ENCODE peak calls at places on chromosomes 12 and 14, in seven cellular contexts. One of them, this sample, is unnamed.
A peak's percentile ranks its signal among the peaks of the same experiment; 100 is the strongest.

GRCh38 chr14:77989441-77989891 is 180.7 kb upstream of the NRXN3 start:
- DNase-seq in Karpas-422: no peak
- DNase-seq in neuronal stem cell: no peak
- DNase-seq in thoracic aorta: no peak
- DNase-seq in stomach: no peak
- DNase-seq in lower lobe of right lung: no peak
- DNase-seq in effector memory CD4-positive, alpha-beta T cell: no peak
- DNase-seq in this sample: no peak

GRCh38 chr12:42027537-42027936 is 117.1 kb downstream of the GXYLT1 start:
- DNase-seq in Karpas-422: no peak
- DNase-seq in neuronal stem cell: no peak
- DNase-seq in thoracic aorta: no peak
- DNase-seq in stomach: no peak
- DNase-seq in lower lobe of right lung: no peak
- DNase-seq in effector memory CD4-positive, alpha-beta T cell: no peak
- DNase-seq in this sample: no peak

GRCh38 chr12:111777345-111778045 is 10.8 kb downstream of the ALDH2 start:
- DNase-seq in Karpas-422: no peak
- DNase-seq in neuronal stem cell: no peak
- DNase-seq in thoracic aorta: no peak
- DNase-seq in stomach: peak; percentile 87
- DNase-seq in lower lobe of right lung: peak; percentile 69
- DNase-seq in effector memory CD4-positive, alpha-beta T cell: no peak
- DNase-seq in this sample: peak; percentile 83

GRCh38 chr12:12408265-12408690 is 51.4 kb downstream of the BORCS5 start:
- DNase-seq in Karpas-422: no peak
- DNase-seq in neuronal stem cell: no peak
- DNase-seq in thoracic aorta: no peak
- DNase-seq in stomach: no peak
- DNase-seq in lower lobe of right lung: no peak
- DNase-seq in effector memory CD4-positive, alpha-beta T cell: no peak
- DNase-seq in this sample: no peak

GRCh38 chr12:67025543-67026114 is 243.5 kb upstream of the CAND1 start:
- DNase-seq in Karpas-422: peak; percentile 82
- DNase-seq in neuronal stem cell: peak; percentile 54
- DNase-seq in thoracic aorta: no peak
- DNase-seq in stomach: peak; percentile 35
- DNase-seq in lower lobe of right lung: no peak
- DNase-seq in effector memory CD4-positive, alpha-beta T cell: no peak
- DNase-seq in this sample: no peak

GRCh38 chr14:44287858-44288257 is 219.2 kb downstream of the FSCB start:
- DNase-seq in Karpas-422: no peak
- DNase-seq in neuronal stem cell: no peak
- DNase-seq in thoracic aorta: no peak
- DNase-seq in stomach: no peak
- DNase-seq in lower lobe of right lung: no peak
- DNase-seq in effector memory CD4-positive, alpha-beta T cell: no peak
- DNase-seq in this sample: no peak

GRCh38 chr12:92736605-92737004 is 33.8 kb downstream of the PLEKHG7 start:
- DNase-seq in Karpas-422: no peak
- DNase-seq in neuronal stem cell: no peak
- DNase-seq in thoracic aorta: no peak
- DNase-seq in stomach: no peak
- DNase-seq in lower lobe of right lung: no peak
- DNase-seq in effector memory CD4-positive, alpha-beta T cell: no peak
- DNase-seq in this sample: no peak

GRCh38 chr14:103179078-103179477 is 55.8 kb downstream of the TNFAIP2 start:
- DNase-seq in Karpas-422: peak; percentile 39
- DNase-seq in neuronal stem cell: no peak
- DNase-seq in thoracic aorta: no peak
- DNase-seq in stomach: no peak
- DNase-seq in lower lobe of right lung: no peak
- DNase-seq in effector memory CD4-positive, alpha-beta T cell: no peak
- DNase-seq in this sample: no peak

GRCh38 chr12:31922341-31923062 is 36.7 kb upstream of the RESF1 start:
- DNase-seq in Karpas-422: no peak
- DNase-seq in neuronal stem cell: no peak
- DNase-seq in thoracic aorta: no peak
- DNase-seq in stomach: no peak
- DNase-seq in lower lobe of right lung: no peak
- DNase-seq in effector memory CD4-positive, alpha-beta T cell: no peak
- DNase-seq in this sample: no peak

GRCh38 chr12:14846878-14847580 is 3.7 kb upstream of the ART4 start:
- DNase-seq in Karpas-422: no peak
- DNase-seq in neuronal stem cell: no peak
- DNase-seq in thoracic aorta: no peak
- DNase-seq in stomach: no peak
- DNase-seq in lower lobe of right lung: no peak
- DNase-seq in effector memory CD4-positive, alpha-beta T cell: no peak
- DNase-seq in this sample: no peak

GRCh38 chr12:123655420-123655819 is 15.5 kb upstream of the TCTN2 start:
- DNase-seq in Karpas-422: peak; percentile 74
- DNase-seq in neuronal stem cell: no peak
- DNase-seq in thoracic aorta: no peak
- DNase-seq in stomach: no peak
- DNase-seq in lower lobe of right lung: no peak
- DNase-seq in effector memory CD4-positive, alpha-beta T cell: no peak
- DNase-seq in this sample: no peak

GRCh38 chr12:123657211-123657610 is 13.7 kb upstream of the TCTN2 start:
- DNase-seq in Karpas-422: no peak
- DNase-seq in neuronal stem cell: no peak
- DNase-seq in thoracic aorta: no peak
- DNase-seq in stomach: no peak
- DNase-seq in lower lobe of right lung: no peak
- DNase-seq in effector memory CD4-positive, alpha-beta T cell: no peak
- DNase-seq in this sample: no peak

GRCh38 chr12:123660328-123660727 is 10.6 kb upstream of the TCTN2 start:
- DNase-seq in Karpas-422: no peak
- DNase-seq in neuronal stem cell: no peak
- DNase-seq in thoracic aorta: no peak
- DNase-seq in stomach: no peak
- DNase-seq in lower lobe of right lung: no peak
- DNase-seq in effector memory CD4-positive, alpha-beta T cell: no peak
- DNase-seq in this sample: no peak
- H3K36me3 ChIP-seq in Karpas-422: peaks cover 39% of the 10 kb centered on the region
- H3K36me3 ChIP-seq in neuronal stem cell: peaks cover 12% of the 10 kb centered on the region
- H3K36me3 ChIP-seq in thoracic aorta: peaks cover 13% of the 10 kb centered on the region
- H3K36me3 ChIP-seq in stomach: peaks cover 80% of the 10 kb centered on the region
- H3K36me3 ChIP-seq in lower lobe of right lung: peaks cover 47% of the 10 kb centered on the region
- H3K36me3 ChIP-seq in effector memory CD4-positive, alpha-beta T cell: peaks cover 15% of the 10 kb centered on the region
- H3K36me3 ChIP-seq in this sample: peaks cover 8% of the 10 kb centered on the region

GRCh38 chr12:124696689-124697476 is 129.5 kb upstream of the NCOR2 start:
- DNase-seq in Karpas-422: no peak
- DNase-seq in neuronal stem cell: no peak
- DNase-seq in thoracic aorta: no peak
- DNase-seq in stomach: peak; percentile 50
- DNase-seq in lower lobe of right lung: no peak
- DNase-seq in effector memory CD4-positive, alpha-beta T cell: no peak
- DNase-seq in this sample: peak; percentile 59

GRCh38 chr12:124699878-124700277 is 132.5 kb upstream of the NCOR2 start:
- DNase-seq in Karpas-422: no peak
- DNase-seq in neuronal stem cell: no peak
- DNase-seq in thoracic aorta: no peak
- DNase-seq in stomach: peak; percentile 56
- DNase-seq in lower lobe of right lung: peak; percentile 86
- DNase-seq in effector memory CD4-positive, alpha-beta T cell: no peak
- DNase-seq in this sample: peak; percentile 59

GRCh38 chr12:124698211-124698997 is 131.0 kb upstream of the NCOR2 start:
- DNase-seq in Karpas-422: no peak
- DNase-seq in neuronal stem cell: no peak
- DNase-seq in thoracic aorta: no peak
- DNase-seq in stomach: peak; percentile 56
- DNase-seq in lower lobe of right lung: no peak
- DNase-seq in effector memory CD4-positive, alpha-beta T cell: no peak
- DNase-seq in this sample: no peak

GRCh38 chr12:124700810-124701594 is 133.6 kb upstream of the NCOR2 start:
- DNase-seq in Karpas-422: no peak
- DNase-seq in neuronal stem cell: no peak
- DNase-seq in thoracic aorta: no peak
- DNase-seq in stomach: peak; percentile 68
- DNase-seq in lower lobe of right lung: peak; percentile 76
- DNase-seq in effector memory CD4-positive, alpha-beta T cell: no peak
- DNase-seq in this sample: peak; percentile 75

GRCh38 chr12:124698998-124699305 is 131.5 kb upstream of the NCOR2 start:
- DNase-seq in Karpas-422: no peak
- DNase-seq in neuronal stem cell: no peak
- DNase-seq in thoracic aorta: no peak
- DNase-seq in stomach: no peak
- DNase-seq in lower lobe of right lung: no peak
- DNase-seq in effector memory CD4-positive, alpha-beta T cell: no peak
- DNase-seq in this sample: no peak
- H3K4me3 ChIP-seq in Karpas-422: no peak overlapping the region
- H3K4me3 ChIP-seq in neuronal stem cell: no peak overlapping the region
- H3K4me3 ChIP-seq in thoracic aorta: no peak overlapping the region
- H3K4me3 ChIP-seq in stomach: no peak overlapping the region
- H3K4me3 ChIP-seq in lower lobe of right lung: peak overlapping the region; percentile 20
- H3K4me3 ChIP-seq in effector memory CD4-positive, alpha-beta T cell: no peak overlapping the region
- H3K4me3 ChIP-seq in this sample: no peak overlapping the region

GRCh38 chr12:26982866-26983265 is 31.3 kb downstream of the TM7SF3 start:
- DNase-seq in Karpas-422: no peak
- DNase-seq in neuronal stem cell: no peak
- DNase-seq in thoracic aorta: no peak
- DNase-seq in stomach: no peak
- DNase-seq in lower lobe of right lung: no peak
- DNase-seq in effector memory CD4-positive, alpha-beta T cell: no peak
- DNase-seq in this sample: no peak

GRCh38 chr12:26978801-26979200 is 35.4 kb downstream of the TM7SF3 start:
- DNase-seq in Karpas-422: no peak
- DNase-seq in neuronal stem cell: no peak
- DNase-seq in thoracic aorta: no peak
- DNase-seq in stomach: no peak
- DNase-seq in lower lobe of right lung: no peak
- DNase-seq in effector memory CD4-positive, alpha-beta T cell: no peak
- DNase-seq in this sample: no peak

GRCh38 chr12:26976687-26977086 is 37.5 kb downstream of the TM7SF3 start:
- DNase-seq in Karpas-422: no peak
- DNase-seq in neuronal stem cell: no peak
- DNase-seq in thoracic aorta: no peak
- DNase-seq in stomach: no peak
- DNase-seq in lower lobe of right lung: no peak
- DNase-seq in effector memory CD4-positive, alpha-beta T cell: no peak
- DNase-seq in this sample: no peak

DNA sequence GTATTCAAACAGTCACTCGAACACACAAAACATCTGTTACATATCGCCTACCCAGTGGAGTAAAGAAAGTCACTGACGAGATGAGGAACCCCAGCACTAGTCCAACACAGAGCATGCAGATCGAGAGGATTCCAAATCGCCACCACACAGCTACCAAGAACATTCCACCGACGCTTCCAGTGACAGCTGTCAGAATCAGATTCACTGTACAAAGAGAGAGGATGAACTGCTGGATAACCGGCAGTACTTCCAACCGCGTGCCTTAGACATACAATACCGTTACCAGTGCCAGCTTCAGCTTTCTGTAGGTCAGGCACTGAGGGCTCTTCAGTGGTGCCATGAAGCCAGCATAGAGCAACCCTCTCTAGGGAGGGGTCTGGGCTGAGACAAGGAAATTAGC is 34.5 kb downstream of the TM7SF3 start:
- DNase-seq in Karpas-422: no peak
- DNase-seq in neuronal stem cell: no peak
- DNase-seq in thoracic aorta: no peak
- DNase-seq in stomach: no peak
- DNase-seq in lower lobe of right lung: no peak
- DNase-seq in effector memory CD4-positive, alpha-beta T cell: no peak
- DNase-seq in this sample: no peak
- H3K36me3 ChIP-seq in Karpas-422: peaks cover 13% of the 10 kb centered on the region
- H3K36me3 ChIP-seq in neuronal stem cell: peaks cover 4% of the 10 kb centered on the region
- H3K36me3 ChIP-seq in thoracic aorta: peaks cover 14% of the 10 kb centered on the region
- H3K36me3 ChIP-seq in stomach: peaks cover 81% of the 10 kb centered on the region
- H3K36me3 ChIP-seq in lower lobe of right lung: peaks cover 69% of the 10 kb centered on the region
- H3K36me3 ChIP-seq in effector memory CD4-positive, alpha-beta T cell: peaks cover 6% of the 10 kb centered on the region
- H3K36me3 ChIP-seq in this sample: peaks cover 30% of the 10 kb centered on the region

GRCh38 chr14:21300892-21301291 is 21.0 kb downstream of the RPGRIP1 start:
- DNase-seq in Karpas-422: peak; percentile 65
- DNase-seq in neuronal stem cell: peak; percentile 24
- DNase-seq in thoracic aorta: no peak
- DNase-seq in stomach: peak; percentile 29
- DNase-seq in lower lobe of right lung: peak; percentile 47
- DNase-seq in effector memory CD4-positive, alpha-beta T cell: no peak
- DNase-seq in this sample: no peak
- H3K4me3 ChIP-seq in Karpas-422: peak overlapping the region; percentile 68
- H3K4me3 ChIP-seq in neuronal stem cell: peak overlapping the region; percentile 25
- H3K4me3 ChIP-seq in thoracic aorta: peak overlapping the region; percentile 59
- H3K4me3 ChIP-seq in stomach: peak overlapping the region; percentile 40
- H3K4me3 ChIP-seq in lower lobe of right lung: peak overlapping the region; percentile 41
- H3K4me3 ChIP-seq in effector memory CD4-positive, alpha-beta T cell: no peak overlapping the region
- H3K4me3 ChIP-seq in this sample: no peak overlapping the region

DNA sequence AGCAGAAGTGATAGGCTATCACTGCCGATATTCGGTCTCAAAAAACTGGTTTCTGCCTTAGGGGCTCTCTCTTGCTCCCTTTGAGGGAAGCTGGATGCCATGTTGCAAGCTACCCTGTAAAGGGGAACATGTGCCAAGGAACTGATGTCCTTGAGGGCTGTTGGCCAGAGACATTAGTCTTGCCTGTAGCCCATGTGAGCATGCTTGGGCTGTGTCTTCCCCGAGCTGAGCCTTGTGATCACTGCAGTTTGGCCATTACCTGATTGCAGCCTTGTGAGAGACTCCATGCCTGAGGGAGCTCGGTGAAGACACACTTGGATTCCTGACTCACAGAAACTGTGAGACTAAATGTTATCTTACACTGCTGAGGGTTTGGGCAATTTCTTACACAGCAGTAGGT is 18.8 kb downstream of the RTRAF start:
- DNase-seq in Karpas-422: no peak
- DNase-seq in neuronal stem cell: no peak
- DNase-seq in thoracic aorta: no peak
- DNase-seq in stomach: no peak
- DNase-seq in lower lobe of right lung: no peak
- DNase-seq in effector memory CD4-positive, alpha-beta T cell: no peak
- DNase-seq in this sample: no peak
- H3K36me3 ChIP-seq in Karpas-422: peaks cover 84% of the 10 kb centered on the region
- H3K36me3 ChIP-seq in neuronal stem cell: peaks cover 35% of the 10 kb centered on the region
- H3K36me3 ChIP-seq in thoracic aorta: peaks cover 44% of the 10 kb centered on the region
- H3K36me3 ChIP-seq in stomach: peaks cover 89% of the 10 kb centered on the region
- H3K36me3 ChIP-seq in lower lobe of right lung: peaks cover 85% of the 10 kb centered on the region
- H3K36me3 ChIP-seq in effector memory CD4-positive, alpha-beta T cell: peaks cover 69% of the 10 kb centered on the region
- H3K36me3 ChIP-seq in this sample: peaks cover 67% of the 10 kb centered on the region

DNA sequence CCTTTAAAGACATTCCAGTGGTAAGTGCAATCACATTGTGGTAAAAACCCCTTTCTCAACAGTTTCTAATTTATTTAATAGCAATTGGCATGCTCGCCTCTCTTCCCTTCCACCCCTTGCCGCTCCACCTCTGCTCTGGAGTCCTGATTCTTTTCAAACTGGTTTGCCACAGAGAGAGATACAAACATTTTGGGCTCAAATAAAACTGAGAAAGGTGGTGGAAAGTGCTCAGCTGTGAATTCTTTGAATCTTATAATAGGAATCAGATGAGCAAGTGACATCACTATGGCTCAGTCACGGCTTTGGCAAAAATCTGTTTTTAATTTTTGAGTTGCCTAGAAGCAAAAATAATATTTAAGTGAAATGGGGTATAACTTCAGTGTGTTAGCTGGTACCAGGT is 993.9 kb downstream of the GALC start:
- DNase-seq in Karpas-422: no peak
- DNase-seq in neuronal stem cell: no peak
- DNase-seq in thoracic aorta: no peak
- DNase-seq in stomach: no peak
- DNase-seq in lower lobe of right lung: no peak
- DNase-seq in effector memory CD4-positive, alpha-beta T cell: no peak
- DNase-seq in this sample: no peak
- H3K4me3 ChIP-seq in Karpas-422: no peak overlapping the region
- H3K4me3 ChIP-seq in neuronal stem cell: no peak overlapping the region
- H3K4me3 ChIP-seq in thoracic aorta: no peak overlapping the region
- H3K4me3 ChIP-seq in stomach: no peak overlapping the region
- H3K4me3 ChIP-seq in lower lobe of right lung: no peak overlapping the region
- H3K4me3 ChIP-seq in effector memory CD4-positive, alpha-beta T cell: no peak overlapping the region
- H3K4me3 ChIP-seq in this sample: no peak overlapping the region